ENCODE peak calls at places on chromosomes 16 and 17, in five cellular contexts. One of them, this sample, is unnamed.

GRCh38 chr16:31455601-31456314 is 3.5 kb upstream of the ARMC5 start:
- DNase-seq in neural progenitor cell: peak
- DNase-seq in fibroblast of lung: no peak
- DNase-seq in endothelial cell of umbilical vein: peak
- DNase-seq in GM23248: no peak
- DNase-seq in this sample: no peak

GRCh38 chr16:88264641-88265285 is 118.0 kb upstream of the ZNF469 start:
- DNase-seq in endothelial cell of umbilical vein: peak
- DNase-seq in GM23248: peak
- DNase-seq in fibroblast of lung: peak
- DNase-seq in neural progenitor cell: peak
- DNase-seq in this sample: no peak

GRCh38 chr16:89612415-89612814 is 1.0 kb upstream of the DPEP1 start:
- DNase-seq in endothelial cell of umbilical vein: no peak
- DNase-seq in GM23248: no peak
- DNase-seq in neural progenitor cell: no peak
- DNase-seq in fibroblast of lung: no peak
- DNase-seq in this sample: no peak

GRCh38 chr16:68469728-68470460 is 21.6 kb upstream of the SMPD3 start:
- DNase-seq in fibroblast of lung: no peak
- DNase-seq in endothelial cell of umbilical vein: peak
- DNase-seq in GM23248: no peak
- DNase-seq in neural progenitor cell: no peak
- DNase-seq in this sample: no peak

GRCh38 chr16:55999683-56000082 is 124.5 kb upstream of the CES5A start:
- DNase-seq in endothelial cell of umbilical vein: no peak
- DNase-seq in GM23248: no peak
- DNase-seq in fibroblast of lung: no peak
- DNase-seq in neural progenitor cell: no peak
- DNase-seq in this sample: no peak

GRCh38 chr16:23367988-23368387 is 65.9 kb downstream of the SCNN1B start:
- DNase-seq in fibroblast of lung: no peak
- DNase-seq in GM23248: no peak
- DNase-seq in endothelial cell of umbilical vein: no peak
- DNase-seq in neural progenitor cell: no peak
- DNase-seq in this sample: no peak

GRCh38 chr17:10626378-10626777 is 30.7 kb downstream of the MYH3 start:
- DNase-seq in GM23248: no peak
- DNase-seq in fibroblast of lung: no peak
- DNase-seq in endothelial cell of umbilical vein: no peak
- DNase-seq in neural progenitor cell: no peak
- DNase-seq in this sample: no peak

GRCh38 chr16:75052481-75053211 is 53.8 kb downstream of the ZNRF1 start:
- DNase-seq in GM23248: no peak
- DNase-seq in fibroblast of lung: no peak
- DNase-seq in neural progenitor cell: peak
- DNase-seq in endothelial cell of umbilical vein: no peak
- DNase-seq in this sample: no peak

GRCh38 chr17:64778367-64779290 is 116.5 kb upstream of the SMURF2 start:
- DNase-seq in GM23248: peak
- DNase-seq in neural progenitor cell: peak
- DNase-seq in endothelial cell of umbilical vein: no peak
- DNase-seq in fibroblast of lung: peak
- DNase-seq in this sample: no peak

GRCh38 chr17:61129876-61130275 is 269.8 kb upstream of the TBX2 start:
- DNase-seq in fibroblast of lung: no peak
- DNase-seq in GM23248: peak
- DNase-seq in endothelial cell of umbilical vein: no peak
- DNase-seq in neural progenitor cell: no peak
- DNase-seq in this sample: no peak

GRCh38 chr17:11682646-11683045 is 84.4 kb downstream of the DNAH9 start:
- DNase-seq in GM23248: no peak
- DNase-seq in fibroblast of lung: no peak
- DNase-seq in endothelial cell of umbilical vein: no peak
- DNase-seq in neural progenitor cell: no peak
- DNase-seq in this sample: no peak

GRCh38 chr17:76491271-76492184 is 9.7 kb downstream of the RHBDF2 start:
- DNase-seq in endothelial cell of umbilical vein: no peak
- DNase-seq in GM23248: no peak
- DNase-seq in fibroblast of lung: no peak
- DNase-seq in neural progenitor cell: no peak
- DNase-seq in this sample: no peak

GRCh38 chr17:4033751-4034251 is 69.6 kb upstream of the ATP2A3 start:
- DNase-seq in neural progenitor cell: no peak
- DNase-seq in endothelial cell of umbilical vein: no peak
- DNase-seq in GM23248: no peak
- DNase-seq in fibroblast of lung: no peak
- DNase-seq in this sample: no peak

GRCh38 chr16:83199012-83199411 is 572.2 kb downstream of the CDH13 start:
- DNase-seq in endothelial cell of umbilical vein: no peak
- DNase-seq in fibroblast of lung: no peak
- DNase-seq in neural progenitor cell: no peak
- DNase-seq in GM23248: no peak
- DNase-seq in this sample: no peak

GRCh38 chr16:57000271-57001025 is 11.1 kb downstream of the NLRC5 start:
- DNase-seq in neural progenitor cell: no peak
- DNase-seq in fibroblast of lung: peak
- DNase-seq in GM23248: peak
- DNase-seq in endothelial cell of umbilical vein: peak
- DNase-seq in this sample: no peak

GRCh38 chr17:2303278-2304188 is at the start of the genes SMG6 and SRR:
- DNase-seq in neural progenitor cell: peak
- DNase-seq in endothelial cell of umbilical vein: peak
- DNase-seq in GM23248: peak
- DNase-seq in fibroblast of lung: peak
- DNase-seq in this sample: no peak

GRCh38 chr17:78714534-78714933 is 67.5 kb downstream of the CYTH1 start:
- DNase-seq in neural progenitor cell: no peak
- DNase-seq in GM23248: no peak
- DNase-seq in fibroblast of lung: no peak
- DNase-seq in endothelial cell of umbilical vein: no peak
- DNase-seq in this sample: no peak

GRCh38 chr17:8038954-8039610 is at the start of gene ALOX15B:
- DNase-seq in endothelial cell of umbilical vein: no peak
- DNase-seq in neural progenitor cell: no peak
- DNase-seq in GM23248: no peak
- DNase-seq in fibroblast of lung: no peak
- DNase-seq in this sample: no peak

GRCh38 chr17:8631554-8631877 is 991 bp upstream of the MYH10 start:
- DNase-seq in fibroblast of lung: peak
- DNase-seq in endothelial cell of umbilical vein: no peak
- DNase-seq in neural progenitor cell: no peak
- DNase-seq in GM23248: peak
- DNase-seq in this sample: no peak

GRCh38 chr16:31001507-31002251 is 8.8 kb downstream of the STX1B start:
- DNase-seq in neural progenitor cell: no peak
- DNase-seq in fibroblast of lung: no peak
- DNase-seq in endothelial cell of umbilical vein: no peak
- DNase-seq in GM23248: no peak
- DNase-seq in this sample: no peak

GRCh38 chr17:17750881-17751280 is 69.6 kb downstream of the RAI1 start:
- DNase-seq in neural progenitor cell: no peak
- DNase-seq in fibroblast of lung: no peak
- DNase-seq in endothelial cell of umbilical vein: no peak
- DNase-seq in GM23248: no peak
- DNase-seq in this sample: no peak

GRCh38 chr17:44038604-44039007 is 23.8 kb upstream of the TMEM101 start:
- DNase-seq in fibroblast of lung: no peak
- DNase-seq in neural progenitor cell: no peak
- DNase-seq in endothelial cell of umbilical vein: no peak
- DNase-seq in GM23248: no peak
- DNase-seq in this sample: no peak

GRCh38 chr17:73427198-73427597 is 115.4 kb upstream of the CDC42EP4 start:
- DNase-seq in GM23248: no peak
- DNase-seq in fibroblast of lung: no peak
- DNase-seq in neural progenitor cell: no peak
- DNase-seq in endothelial cell of umbilical vein: no peak
- DNase-seq in this sample: no peak

GRCh38 chr16:48330847-48331204 is 54.4 kb downstream of the SIAH1 start:
- DNase-seq in neural progenitor cell: no peak
- DNase-seq in fibroblast of lung: no peak
- DNase-seq in endothelial cell of umbilical vein: no peak
- DNase-seq in GM23248: no peak
- DNase-seq in this sample: no peak

GRCh38 chr16:73510852-73511251 is 462.9 kb upstream of the ZFHX3 start:
- DNase-seq in GM23248: no peak
- DNase-seq in endothelial cell of umbilical vein: no peak
- DNase-seq in fibroblast of lung: no peak
- DNase-seq in neural progenitor cell: no peak
- DNase-seq in this sample: no peak

GRCh38 chr16:19138601-19139000 is 24.8 kb downstream of the ITPRIPL2 start:
- DNase-seq in neural progenitor cell: no peak
- DNase-seq in endothelial cell of umbilical vein: peak
- DNase-seq in fibroblast of lung: peak
- DNase-seq in GM23248: peak
- DNase-seq in this sample: peak

GRCh38 chr17:40699359-40699758 is 4.2 kb downstream of the KRT24 start:
- DNase-seq in endothelial cell of umbilical vein: no peak
- DNase-seq in GM23248: no peak
- DNase-seq in fibroblast of lung: no peak
- DNase-seq in neural progenitor cell: no peak
- DNase-seq in this sample: no peak

GRCh38 chr17:35612924-35613521 is 25.9 kb downstream of the AP2B1 start:
- DNase-seq in neural progenitor cell: peak
- DNase-seq in fibroblast of lung: peak
- DNase-seq in GM23248: peak
- DNase-seq in endothelial cell of umbilical vein: peak
- DNase-seq in this sample: peak

GRCh38 chr17:81004336-81005015 is 12.8 kb downstream of the CHMP6 start:
- DNase-seq in neural progenitor cell: peak
- DNase-seq in fibroblast of lung: no peak
- DNase-seq in GM23248: peak
- DNase-seq in endothelial cell of umbilical vein: no peak
- DNase-seq in this sample: no peak

GRCh38 chr16:50467559-50467942 is 80.6 kb upstream of the NKD1 start:
- DNase-seq in GM23248: no peak
- DNase-seq in fibroblast of lung: no peak
- DNase-seq in endothelial cell of umbilical vein: no peak
- DNase-seq in neural progenitor cell: no peak
- DNase-seq in this sample: no peak
- H3K4me3 ChIP-seq in GM23248: peak
- H3K4me3 ChIP-seq in fibroblast of lung: no peak
- H3K4me3 ChIP-seq in endothelial cell of umbilical vein: no peak
- H3K4me3 ChIP-seq in neural progenitor cell: peak
- H3K4me3 ChIP-seq in this sample: no peak

GRCh38 chr16:85423186-85423550 is 190.0 kb upstream of the GSE1 start:
- DNase-seq in fibroblast of lung: no peak
- DNase-seq in GM23248: no peak
- DNase-seq in neural progenitor cell: no peak
- DNase-seq in endothelial cell of umbilical vein: no peak
- DNase-seq in this sample: no peak

GRCh38 chr16:85421338-85422123 is 191.6 kb upstream of the GSE1 start:
- DNase-seq in neural progenitor cell: no peak
- DNase-seq in fibroblast of lung: no peak
- DNase-seq in endothelial cell of umbilical vein: no peak
- DNase-seq in GM23248: no peak
- DNase-seq in this sample: no peak

GRCh38 chr16:85423631-85424030 is 189.5 kb upstream of the GSE1 start:
- DNase-seq in GM23248: no peak
- DNase-seq in neural progenitor cell: no peak
- DNase-seq in fibroblast of lung: no peak
- DNase-seq in endothelial cell of umbilical vein: no peak
- DNase-seq in this sample: no peak

GRCh38 chr16:85422124-85422373 is 191.1 kb upstream of the GSE1 start:
- DNase-seq in GM23248: no peak
- DNase-seq in neural progenitor cell: no peak
- DNase-seq in fibroblast of lung: no peak
- DNase-seq in endothelial cell of umbilical vein: no peak
- DNase-seq in this sample: peak

DNA sequence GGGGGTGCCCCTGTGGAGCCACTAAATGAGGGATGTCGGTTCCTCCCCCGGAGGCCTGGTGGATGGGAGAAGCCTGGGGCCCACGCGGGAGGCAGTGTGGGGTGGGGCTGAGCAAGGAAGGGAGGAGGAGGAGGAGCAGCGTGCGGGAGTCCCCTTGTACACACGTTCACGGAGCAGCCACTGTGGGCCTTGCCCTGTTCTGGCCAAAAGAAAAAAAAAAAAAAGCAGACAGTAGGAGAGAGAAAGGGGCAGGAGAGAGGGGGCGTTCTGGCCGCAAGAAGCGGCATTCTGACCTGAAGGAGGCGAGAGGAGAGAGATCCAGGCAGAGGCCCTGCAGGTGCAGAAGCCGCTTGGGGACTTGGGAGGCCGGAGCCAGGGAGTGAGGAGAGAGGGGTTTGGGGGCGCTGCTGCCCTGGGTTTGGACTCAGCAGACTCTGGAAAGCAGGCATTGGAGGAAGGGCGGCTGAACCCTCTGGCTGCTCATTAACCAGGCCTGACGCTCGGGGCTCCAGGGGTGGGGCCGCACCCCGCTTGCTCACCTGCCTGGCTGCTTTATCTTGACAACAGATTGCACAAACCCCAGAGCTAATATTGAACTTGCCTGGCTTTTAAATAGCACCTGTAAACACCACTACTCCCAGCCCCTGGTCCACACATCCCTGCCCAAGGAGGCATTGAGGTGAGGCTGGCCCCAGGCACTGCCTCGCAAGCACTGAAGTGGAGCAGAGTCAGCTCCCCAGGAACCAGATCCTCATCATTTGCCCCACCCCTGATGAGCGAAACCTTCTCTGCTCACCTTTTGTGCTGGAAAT is 190.5 kb upstream of the GSE1 start:
- DNase-seq in fibroblast of lung: no peak
- DNase-seq in neural progenitor cell: peak
- DNase-seq in GM23248: no peak
- DNase-seq in endothelial cell of umbilical vein: no peak
- DNase-seq in this sample: no peak
- H3K9ac ChIP-seq in fibroblast of lung: no peak
- H3K9ac ChIP-seq in neural progenitor cell: no peak
- H3K9ac ChIP-seq in GM23248: no peak
- H3K9ac ChIP-seq in endothelial cell of umbilical vein: no peak
- H3K9ac ChIP-seq in this sample: no peak

DNA sequence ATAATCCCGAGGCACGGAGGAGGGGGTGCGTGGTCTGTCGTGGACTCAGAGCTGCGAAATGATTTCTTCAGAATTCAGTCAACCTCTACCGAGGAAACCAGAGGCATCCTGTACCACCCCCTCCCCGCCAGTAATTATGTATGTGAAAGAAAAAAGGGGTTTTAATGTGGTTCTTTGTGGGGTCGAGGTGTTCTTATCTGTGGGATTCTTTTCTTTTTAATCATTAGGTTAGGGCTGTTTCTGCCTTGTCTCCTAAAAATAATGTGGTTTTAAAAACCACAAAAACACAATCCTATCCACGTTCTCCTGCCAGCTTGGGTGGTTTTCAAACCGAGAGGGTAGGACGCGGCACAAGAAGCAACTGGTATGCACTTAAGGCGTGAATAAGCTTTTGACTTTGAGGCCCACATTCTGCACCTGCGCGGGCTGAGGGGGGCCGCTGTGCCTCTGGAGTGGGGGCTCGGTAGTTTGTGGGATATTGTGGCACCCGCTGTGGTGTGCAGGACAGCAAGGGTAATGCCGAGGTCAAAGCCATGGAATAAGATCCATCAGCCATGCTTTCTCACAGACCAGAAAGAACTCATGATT is 1.0 kb downstream of the SLC47A1 start:
- DNase-seq in GM23248: no peak
- DNase-seq in fibroblast of lung: peak
- DNase-seq in neural progenitor cell: no peak
- DNase-seq in endothelial cell of umbilical vein: no peak
- DNase-seq in this sample: no peak
- TF ChIP-seq EZH2 in GM23248: no peak
- TF ChIP-seq EZH2 in fibroblast of lung: no peak
- TF ChIP-seq EZH2 in neural progenitor cell: no peak
- TF ChIP-seq EZH2 in endothelial cell of umbilical vein: no peak
- TF ChIP-seq EZH2 in this sample: no peak

GRCh38 chr17:49972486-49973270 is 3.7 kb downstream of the DLX4 start:
- DNase-seq in neural progenitor cell: peak
- DNase-seq in GM23248: peak
- DNase-seq in fibroblast of lung: no peak
- DNase-seq in endothelial cell of umbilical vein: no peak
- DNase-seq in this sample: no peak
- H3K4me3 ChIP-seq in neural progenitor cell: peak
- H3K4me3 ChIP-seq in GM23248: no peak
- H3K4me3 ChIP-seq in fibroblast of lung: no peak
- H3K4me3 ChIP-seq in endothelial cell of umbilical vein: no peak
- H3K4me3 ChIP-seq in this sample: no peak

This sample was measured in SK-N-MC.